ENCODE peak calls at places on chromosomes 5 and 9, in five cellular contexts. U, M, D, S and R are unnamed samples.

GRCh38 chr5:116272281-116272941 is 187.6 kb downstream of the COMMD10 start:
- DNase-seq in M (no peak), U (no peak), D (no peak), S (no peak), R (no peak)

GRCh38 chr9:111955048-111955447 is 58.4 kb downstream of the UGCG start:
- DNase-seq in U (no peak), D (no peak), S (no peak), M (no peak), R (no peak)

GRCh38 chr5:149439899-149440655 is 61.0 kb upstream of the IL17B start:
- DNase-seq in U (peak), S (peak), D (no peak), M (no peak), R (peak)

GRCh38 chr9:115333671-115334070 is 215.7 kb upstream of the TNC start:
- DNase-seq in U (no peak), D (no peak), M (no peak), S (peak), R (no peak)

GRCh38 chr9:123451011-123451410 is 95.0 kb downstream of the CRB2 start:
- DNase-seq in S (no peak), M (no peak), D (no peak), U (no peak), R (no peak)

GRCh38 chr5:62779010-62779422 is 200.4 kb downstream of the LRRC70 start:
- DNase-seq in U (peak), D (peak), M (no peak), S (peak), R (no peak)

GRCh38 chr9:79809477-79809876 is 237.7 kb downstream of the TLE4 start:
- DNase-seq in D (no peak), U (no peak), M (no peak), S (no peak), R (peak)

GRCh38 chr9:71683598-71684235 is 84.6 kb downstream of the CEMIP2 start:
- DNase-seq in D (no peak), M (no peak), U (no peak), S (peak), R (no peak)

GRCh38 chr5:13946111-13946510 is 1.6 kb upstream of the DNAH5 start:
- DNase-seq in U (no peak), M (no peak), S (no peak), D (no peak), R (no peak)

GRCh38 chr5:124433170-124433569 is 313.3 kb downstream of the ZNF608 start:
- DNase-seq in U (no peak), M (no peak), S (no peak), D (no peak), R (no peak)